ENCODE peak calls at places on chromosomes 13 and 19, in ten cellular contexts. O, Y, U, M, T, P, S, R, Z and L are unnamed samples.

GRCh38 chr13:109941951-109942350 is 155.6 kb upstream of the IRS2 start:
- DNase-seq in T (no peak), Z (no peak), M (no peak), R (no peak), O (no peak), S (no peak), Y (no peak), P (no peak), U (no peak), L (no peak)

GRCh38 chr13:79741006-79741405 is 260.1 kb downstream of the NDFIP2 start:
- DNase-seq in Y (no peak), M (peak; percentile 25), O (no peak), Z (no peak), U (peak; percentile 78), S (no peak), T (no peak), P (no peak), R (no peak), L (no peak)

GRCh38 chr13:79810671-79811070 is 329.7 kb downstream of the NDFIP2 start:
- DNase-seq in Y (no peak), Z (no peak), O (no peak), R (no peak), P (no peak), T (no peak), S (no peak), U (peak; percentile 68), M (no peak), L (no peak)

GRCh38 chr19:45632468-45633196 is 6.6 kb downstream of the EML2 start:
- DNase-seq in S (peak; percentile 94), U (peak; percentile 81), R (peak; percentile 92), Z (peak; percentile 12), P (no peak), O (no peak), Y (peak; percentile 70), T (peak; percentile 70), M (peak; percentile 62), L (peak; percentile 34)

GRCh38 chr13:35822666-35823065 is 308.5 kb downstream of the DCLK1 start:
- DNase-seq in M (no peak), P (no peak), R (no peak), Y (no peak), T (no peak), S (no peak), U (no peak), Z (no peak), O (no peak), L (no peak)

GRCh38 chr13:49347650-49348385 is 96.0 kb downstream of the CAB39L start:
- DNase-seq in S (no peak), M (no peak), O (no peak), T (no peak), Z (no peak), U (no peak), P (no peak), R (peak; percentile 25), Y (no peak), L (no peak)

GRCh38 chr13:38753878-38754277 is 67.0 kb downstream of the FREM2 start:
- DNase-seq in M (no peak), R (no peak), Y (no peak), Z (no peak), T (no peak), U (no peak), P (no peak), S (no peak), O (no peak), L (no peak)

GRCh38 chr13:20998649-20999415 is 62.6 kb downstream of the LATS2 start:
- DNase-seq in U (no peak), S (no peak), T (no peak), O (no peak), Y (no peak), M (no peak), P (no peak), R (peak; percentile 84), Z (no peak), L (no peak)

GRCh38 chr13:113901642-113902041 is 37.8 kb upstream of the GAS6 start:
- DNase-seq in Y (no peak), P (peak; percentile 37), M (no peak), T (no peak), Z (no peak), O (peak; percentile 2), R (no peak), U (no peak), S (no peak), L (no peak)

GRCh38 chr19:14106840-14107239 is 10.7 kb downstream of the PRKACA start:
- DNase-seq in T (no peak), M (no peak), U (no peak), P (no peak), S (no peak), Z (no peak), O (no peak), Y (no peak), R (no peak), L (no peak)

GRCh38 chr13:29457299-29457698 is 138.2 kb downstream of the SLC7A1 start:
- DNase-seq in R (no peak), U (no peak), O (no peak), S (no peak), M (no peak), Z (no peak), T (no peak), Y (no peak), P (no peak), L (no peak)

GRCh38 chr13:46778879-46779278 is 18.1 kb downstream of the ESD start:
- DNase-seq in U (no peak), Y (no peak), R (no peak), Z (no peak), P (no peak), T (no peak), S (no peak), M (no peak), O (no peak), L (no peak)

GRCh38 chr19:47723573-47723923 is 10.3 kb downstream of the EHD2 start:
- DNase-seq in P (no peak), O (no peak), M (peak; percentile 77), R (no peak), U (no peak), S (no peak), T (peak; percentile 59), Z (no peak), Y (no peak), L (no peak)

GRCh38 chr19:4198467-4199126 is 16.1 kb downstream of the ANKRD24 start:
- DNase-seq in O (no peak), P (no peak), T (no peak), Y (no peak), R (peak; percentile 86), Z (no peak), S (no peak), U (no peak), M (no peak), L (no peak)

GRCh38 chr19:13066231-13066630 is 36.4 kb downstream of the LYL1 start:
- DNase-seq in Y (no peak), R (no peak), M (no peak), S (no peak), O (no peak), U (no peak), P (no peak), Z (no peak), T (no peak), L (no peak)

GRCh38 chr19:10788146-10788545 is 47.9 kb downstream of the TMED1 start:
- DNase-seq in T (no peak), Z (no peak), O (no peak), Y (no peak), P (no peak), U (no peak), R (no peak), M (no peak), S (no peak), L (no peak)

GRCh38 chr19:18208098-18208951 is 4.5 kb upstream of the RAB3A start:
- DNase-seq in Y (peak; percentile 56), M (peak; percentile 46), O (peak; percentile 35), T (peak; percentile 38), Z (peak; percentile 48), U (no peak), R (peak; percentile 92), P (no peak), S (peak; percentile 83), L (peak; percentile 61)

GRCh38 chr19:48818234-48818823 is 7.5 kb upstream of the BCAT2 start:
- DNase-seq in P (no peak), S (no peak), M (peak; percentile 94), Y (peak; percentile 67), U (no peak), R (no peak), Z (no peak), O (peak; percentile 26), T (peak; percentile 41), L (no peak)

GRCh38 chr13:102100234-102100633 is 301.6 kb downstream of the FGF14 start:
- DNase-seq in U (no peak), R (no peak), O (no peak), P (no peak), T (no peak), S (no peak), Y (no peak), Z (no peak), M (no peak), L (no peak)

DNA sequence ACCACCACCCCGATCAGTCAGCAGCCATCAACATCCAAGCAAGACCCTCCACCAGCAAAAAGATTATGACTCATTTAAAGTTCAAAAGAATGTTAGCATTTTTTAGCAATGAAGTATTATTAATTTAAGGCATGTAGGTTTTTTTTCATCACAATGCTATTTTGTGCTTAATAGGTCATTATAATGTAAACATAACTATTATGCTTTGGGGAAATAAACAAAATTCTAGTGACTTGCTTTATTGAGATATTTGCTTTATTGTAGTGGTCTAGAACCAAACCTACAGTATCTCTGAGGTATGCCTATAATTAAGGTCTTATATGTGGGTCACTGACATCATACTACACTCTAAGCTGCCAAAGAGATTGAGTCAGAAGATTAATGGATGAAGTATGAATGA is 20.0 kb downstream of the KLF12 start:
- DNase-seq in P (no peak), T (no peak), O (no peak), Z (no peak), Y (no peak), S (no peak), U (no peak), M (no peak), R (no peak), L (no peak)
- H3K9me3 ChIP-seq in P (peaks cover 5% of the 10 kb centered on the region), T (peaks cover 9% of the 10 kb centered on the region), O (no peaks in the 10 kb centered on the region), Z (peaks cover 15% of the 10 kb centered on the region), Y (peaks cover 7% of the 10 kb centered on the region), S (no peaks in the 10 kb centered on the region), U (no peaks in the 10 kb centered on the region), M (no peaks in the 10 kb centered on the region), R (peaks cover 5% of the 10 kb centered on the region), L (no peaks in the 10 kb centered on the region)

GRCh38 chr19:58153386-58153785 is 2.8 kb upstream of the ZNF329 start:
- DNase-seq in T (no peak), Z (no peak), O (no peak), M (no peak), U (no peak), S (no peak), P (no peak), R (no peak), Y (no peak), L (no peak)
- H3K9me3 ChIP-seq in T (peaks cover 7% of the 10 kb centered on the region), Z (no peaks in the 10 kb centered on the region), O (no peaks in the 10 kb centered on the region), M (peaks cover 7% of the 10 kb centered on the region), U (no peaks in the 10 kb centered on the region), S (no peaks in the 10 kb centered on the region), P (no peaks in the 10 kb centered on the region), R (peaks cover 24% of the 10 kb centered on the region), Y (peaks cover 11% of the 10 kb centered on the region), L (peaks cover 5% of the 10 kb centered on the region)

GRCh38 chr13:18991054-18991453 is 190.6 kb downstream of the TUBA3C start:
- DNase-seq in U (no peak), S (no peak), R (no peak), T (no peak), P (no peak), O (no peak), M (no peak), Z (no peak), Y (no peak), L (no peak)
- H3K9me3 ChIP-seq in U (no peaks in the 10 kb centered on the region), S (peaks cover 3% of the 10 kb centered on the region), R (no peaks in the 10 kb centered on the region), T (no peaks in the 10 kb centered on the region), P (no peaks in the 10 kb centered on the region), O (no peaks in the 10 kb centered on the region), M (no peaks in the 10 kb centered on the region), Z (no peaks in the 10 kb centered on the region), Y (peaks cover 70% of the 10 kb centered on the region), L (no peaks in the 10 kb centered on the region)

GRCh38 chr13:108095036-108095435 is 120.3 kb downstream of the LIG4 start:
- DNase-seq in P (no peak), M (no peak), U (no peak), Z (no peak), Y (no peak), S (no peak), R (no peak), T (no peak), O (no peak), L (no peak)
- H3K9me3 ChIP-seq in P (no peaks in the 10 kb centered on the region), M (no peaks in the 10 kb centered on the region), U (no peaks in the 10 kb centered on the region), Z (no peaks in the 10 kb centered on the region), Y (no peaks in the 10 kb centered on the region), S (no peaks in the 10 kb centered on the region), R (no peaks in the 10 kb centered on the region), T (no peaks in the 10 kb centered on the region), O (no peaks in the 10 kb centered on the region), L (no peaks in the 10 kb centered on the region)